ENCODE peak calls at places on chromosome 16, in nine cellular contexts. U is SK-N-SH, E is adrenal gland, X is psoas muscle, C is transverse colon, T is upper lobe of right lung, L is H1, F is IMR-90, D is PC-9. M is an unnamed sample. For H3K4me1, the result is how much of the 10 kb centered on the place peaks cover.

GRCh38 chr16:52825882-52826281 is 226.8 kb downstream of the CHD9NB start:
- DNase-seq in D (no peak), E (no peak), F (no peak), C (no peak), U (no peak), X (no peak), L (no peak), T (no peak), M (no peak)

GRCh38 chr16:8720080-8720966 is 45.9 kb downstream of the ABAT start:
- DNase-seq in C (no peak), E (peak), T (no peak), L (no peak), U (peak), F (no peak), X (no peak), D (no peak), M (no peak)

GRCh38 chr16:88943131-88943664 is 33.8 kb downstream of the CBFA2T3 start:
- DNase-seq in E (no peak), U (no peak), C (no peak), D (no peak), F (no peak), T (no peak), X (no peak), L (no peak), M (no peak)

GRCh38 chr16:82031116-82032084 is 3.7 kb upstream of the HSD17B2 start:
- DNase-seq in T (no peak), E (no peak), X (no peak), F (peak), D (no peak), L (no peak), C (no peak), U (peak), M (peak)

GRCh38 chr16:10694830-10695229 is at the start of gene TEKT5:
- DNase-seq in U (no peak), T (no peak), C (no peak), E (no peak), X (no peak), F (no peak), D (no peak), L (no peak), M (no peak)

GRCh38 chr16:79542196-79542859 is 58.2 kb downstream of the MAF start:
- DNase-seq in D (no peak), L (no peak), T (no peak), F (no peak), X (peak), U (no peak), C (peak), E (peak), M (peak)

GRCh38 chr16:77434365-77435239 is at the start of gene ADAMTS18:
- DNase-seq in U (peak), F (no peak), E (no peak), D (no peak), X (no peak), C (no peak), T (no peak), L (no peak), M (no peak)

GRCh38 chr16:84463221-84463620 is 41.2 kb downstream of the MEAK7 start:
- DNase-seq in D (no peak), T (peak), L (no peak), C (no peak), U (no peak), E (no peak), F (no peak), X (no peak), M (no peak)

GRCh38 chr16:56409195-56409594 is 16.1 kb downstream of the AMFR start:
- DNase-seq in E (peak), L (no peak), U (no peak), C (no peak), D (peak), T (no peak), F (peak), X (no peak), M (no peak)

GRCh38 chr16:56941856-56942331 is 10.0 kb downstream of the HERPUD1 start:
- DNase-seq in D (no peak), U (no peak), F (no peak), T (no peak), C (no peak), E (no peak), X (no peak), L (no peak), M (no peak)

GRCh38 chr16:73864868-73865267 is 431.7 kb upstream of the PSMD7 start:
- DNase-seq in T (no peak), E (no peak), D (no peak), F (no peak), C (no peak), U (no peak), L (no peak), X (no peak), M (no peak)

GRCh38 chr16:28878083-28878926 is at the start of gene ATP2A1:
- DNase-seq in F (no peak), X (peak), U (no peak), T (no peak), D (no peak), C (no peak), L (no peak), E (no peak), M (no peak)

GRCh38 chr16:2008009-2008526 is 1.6 kb downstream of the ZNF598 start:
- DNase-seq in E (no peak), L (no peak), D (peak), C (peak), U (no peak), X (peak), T (no peak), F (peak), M (peak)

GRCh38 chr16:56263711-56264608 is 72.7 kb downstream of the GNAO1 start:
- DNase-seq in X (no peak), T (no peak), E (no peak), L (no peak), C (no peak), D (no peak), F (no peak), U (peak), M (no peak)

GRCh38 chr16:73032548-73033270 is 15.2 kb downstream of the ZFHX3 start:
- DNase-seq in C (no peak), E (no peak), X (no peak), U (no peak), T (no peak), F (no peak), D (no peak), L (no peak), M (no peak)

GRCh38 chr16:21277045-21277926 is 804 bp downstream of the CRYM start:
- DNase-seq in C (no peak), F (no peak), D (no peak), L (no peak), T (no peak), X (no peak), U (no peak), E (no peak), M (no peak)

GRCh38 chr16:65876200-65876498 is 490.3 kb upstream of the CDH5 start:
- DNase-seq in U (no peak), X (no peak), T (no peak), D (no peak), L (no peak), E (no peak), C (no peak), F (peak), M (no peak)

GRCh38 chr16:75263963-75264445 is 12.6 kb upstream of the BCAR1 start:
- DNase-seq in F (no peak), X (peak), L (no peak), U (peak), D (peak), T (no peak), C (peak), E (peak), M (no peak)

GRCh38 chr16:58579587-58579986 is 50.0 kb downstream of the CNOT1 start:
- DNase-seq in E (no peak), D (no peak), U (no peak), X (no peak), F (no peak), T (no peak), C (no peak), L (no peak), M (no peak)

GRCh38 chr16:9047689-9048301 is 43.6 kb upstream of the HAPSTR1 start:
- DNase-seq in T (peak), U (no peak), F (peak), L (peak), E (peak), D (peak), X (peak), C (peak), M (peak)

GRCh38 chr16:15460601-15461000 is 26.2 kb downstream of the BMERB1 start:
- DNase-seq in D (no peak), E (no peak), C (no peak), F (no peak), T (no peak), U (no peak), X (no peak), L (no peak), M (no peak)

GRCh38 chr16:24920568-24920967 is 74.8 kb downstream of the SLC5A11 start:
- DNase-seq in X (no peak), D (no peak), E (no peak), C (no peak), T (no peak), U (no peak), F (no peak), L (no peak), M (no peak)
- H3K4me1 ChIP-seq in X (under half), D (under half), E (under half), C (under half), T (under half), U (under half), F (under half), L (under half), M (under half)

GRCh38 chr16:85571563-85571812 is 41.6 kb upstream of the GSE1 start:
- DNase-seq in L (no peak), C (no peak), T (no peak), X (no peak), D (no peak), U (no peak), F (no peak), E (no peak), M (no peak)
- H3K4me3 ChIP-seq in L (no peak), C (no peak), T (no peak), X (no peak), D (no peak), U (no peak), F (no peak), E (no peak), M (no peak)

GRCh38 chr16:3149630-3150345 is 15.0 kb downstream of the ZNF213 start:
- DNase-seq in T (peak), F (peak), X (peak), U (peak), C (peak), E (peak), D (peak), L (no peak), M (peak)

GRCh38 chr16:3147046-3147756 is 12.4 kb downstream of the ZNF213 start:
- DNase-seq in T (no peak), D (no peak), C (no peak), X (no peak), L (no peak), E (no peak), F (no peak), U (no peak), M (no peak)

GRCh38 chr16:3149193-3149530 is 14.3 kb downstream of the ZNF213 start:
- DNase-seq in U (no peak), E (no peak), X (peak), D (no peak), F (no peak), L (no peak), C (no peak), T (no peak), M (no peak)

GRCh38 chr16:3147757-3148104 is 12.9 kb downstream of the ZNF213 start:
- DNase-seq in L (no peak), F (no peak), U (no peak), E (no peak), X (no peak), C (no peak), T (no peak), D (no peak), M (peak)

GRCh38 chr16:3148256-3149192 is 13.7 kb downstream of the ZNF213 start:
- DNase-seq in F (no peak), T (no peak), L (no peak), U (no peak), D (no peak), C (no peak), X (no peak), E (no peak), M (no peak)
- TF ChIP-seq CTCF in F (no peak), T (no peak), L (no peak), U (no peak), D (no peak), C (no peak), X (no peak), E (no peak), M (no peak)

GRCh38 chr16:875182-876040 is 74.9 kb upstream of the GNG13 start:
- DNase-seq in F (no peak), L (no peak), T (no peak), U (no peak), C (no peak), D (no peak), X (peak), E (no peak), M (peak)

GRCh38 chr16:873243-873661 is 72.7 kb upstream of the GNG13 start:
- DNase-seq in L (no peak), D (no peak), X (peak), F (no peak), C (no peak), T (no peak), E (no peak), U (no peak), M (peak)

GRCh38 chr16:872436-873242 is 72.1 kb upstream of the GNG13 start:
- DNase-seq in X (peak), F (no peak), E (no peak), U (no peak), T (no peak), L (no peak), C (no peak), D (no peak), M (no peak)

GRCh38 chr16:874366-875181 is 74.0 kb upstream of the GNG13 start:
- DNase-seq in X (peak), D (no peak), L (no peak), U (no peak), T (no peak), E (no peak), F (no peak), C (no peak), M (peak)

GRCh38 chr16:873889-874288 is 73.4 kb upstream of the GNG13 start:
- DNase-seq in U (no peak), D (no peak), E (no peak), L (no peak), C (no peak), T (no peak), X (no peak), F (no peak), M (peak)
- H3K4me1 ChIP-seq in U (under half), D (under half), E (under half), L (under half), C (under half), T (under half), X (under half), F (under half), M (under half)

DNA sequence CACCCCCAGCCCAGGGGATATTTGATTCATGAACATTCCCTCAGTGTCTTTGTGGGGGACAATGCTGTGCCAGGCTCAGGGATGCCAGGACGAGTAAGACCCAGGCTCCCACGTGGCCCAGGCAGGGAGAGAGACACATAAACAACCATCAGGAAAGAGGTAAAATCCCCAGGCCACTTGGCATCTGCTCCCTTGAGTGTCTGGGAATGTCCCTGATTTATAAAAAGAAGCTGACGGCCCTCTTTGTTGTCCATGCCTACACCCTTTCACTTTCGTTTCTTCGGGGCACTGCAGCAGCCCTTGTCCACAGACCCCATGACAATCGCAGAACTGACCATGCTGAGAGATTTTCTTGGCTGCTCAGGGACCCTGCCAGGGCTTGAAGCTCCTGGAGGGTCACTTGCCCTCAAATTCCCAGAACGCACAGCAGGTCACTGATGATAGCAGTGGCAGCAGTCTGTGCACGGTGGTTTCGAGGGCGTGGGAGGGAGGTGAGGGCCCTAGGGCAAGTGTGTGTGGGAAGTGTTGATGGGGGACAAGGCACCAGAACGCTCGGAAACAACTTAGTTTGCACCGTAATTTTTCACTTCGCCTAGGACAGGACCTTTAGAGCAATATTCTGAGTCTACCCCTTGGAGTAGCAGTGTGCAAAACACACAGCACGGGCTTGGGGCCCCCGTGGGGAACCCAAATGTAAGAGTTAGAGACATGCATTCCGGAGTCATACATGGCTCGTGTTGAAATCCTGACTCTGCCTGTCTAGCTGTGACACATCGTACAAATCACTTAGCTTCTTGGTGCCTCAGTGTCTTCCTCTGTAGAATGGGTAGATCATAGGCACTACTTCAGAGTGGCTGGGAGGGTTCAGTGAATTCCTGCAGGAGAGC is 4.7 kb downstream of the NOD2 start:
- DNase-seq in U (no peak), T (no peak), D (no peak), L (no peak), F (peak), E (peak), C (peak), X (no peak), M (peak)
- H3K4me3 ChIP-seq in U (peak), T (peak), D (no peak), L (no peak), F (peak), E (peak), C (peak), X (peak), M (no peak)